ENCODE peak calls at places on chromosomes 2 and 18, in ten cellular contexts. Y is Calu3, S is GM23338, Q is H9, V is type B pancreatic cell, Z is sigmoid colon, R is astrocyte, U is OCI-LY7, I is mucosa of descending colon, N is GM13977. H is an unnamed sample.

GRCh38 chr2:138601438-138602165 is 100.0 kb downstream of the SPOPL start:
- DNase-seq in U (no peak), I (no peak), Y (no peak), Q (no peak), Z (no peak), V (no peak), R (peak; percentile 12), N (no peak), S (no peak), H (no peak)

GRCh38 chr18:55477537-55478300 is 110.3 kb downstream of the TCF4 start:
- DNase-seq in Y (peak; percentile 10), N (peak; percentile 37), I (no peak), R (peak; percentile 72), S (no peak), U (peak; percentile 42), Z (no peak), Q (no peak), V (no peak), H (peak; percentile 61)

GRCh38 chr2:120654383-120655134 is 81.1 kb upstream of the GLI2 start:
- DNase-seq in Z (no peak), Q (peak; percentile 87), U (no peak), N (no peak), R (no peak), Y (no peak), V (peak; percentile 65), I (no peak), S (peak; percentile 91), H (no peak)

GRCh38 chr2:65199891-65200290 is 27.7 kb upstream of the ACTR2 start:
- DNase-seq in Q (no peak), S (no peak), N (no peak), Y (no peak), I (no peak), V (no peak), Z (no peak), U (no peak), R (peak; percentile 60), H (no peak)

GRCh38 chr18:9055185-9055584 is 47.3 kb upstream of the NDUFV2 start:
- DNase-seq in Y (no peak), R (peak; percentile 90), N (peak; percentile 46), I (no peak), V (no peak), U (no peak), S (no peak), Z (no peak), Q (no peak), H (peak; percentile 90)

GRCh38 chr18:8895987-8896619 is 190.7 kb downstream of the MTCL1 start:
- DNase-seq in U (no peak), Z (no peak), V (no peak), N (no peak), Q (no peak), R (peak; percentile 86), I (no peak), Y (no peak), S (no peak), H (peak; percentile 36)

GRCh38 chr2:179805001-179805400 is 56.4 kb downstream of the ZNF385B start:
- DNase-seq in Y (no peak), U (no peak), S (no peak), N (no peak), I (no peak), Z (no peak), V (no peak), R (no peak), Q (no peak), H (no peak)

GRCh38 chr2:48170281-48170680 is 264.0 kb upstream of the FBXO11 start:
- DNase-seq in S (no peak), Q (no peak), U (no peak), I (no peak), Z (no peak), Y (no peak), R (no peak), N (no peak), V (no peak), H (no peak)

GRCh38 chr2:238026953-238027505 is 33.8 kb upstream of the SCLY start:
- DNase-seq in Z (no peak), U (no peak), V (no peak), S (no peak), Y (no peak), Q (no peak), N (no peak), I (no peak), R (peak; percentile 46), H (no peak)

GRCh38 chr2:231781798-231782726 is 980 bp upstream of the PDE6D start:
- DNase-seq in R (peak; percentile 53), V (no peak), Z (no peak), U (peak; percentile 60), Y (peak; percentile 12), Q (no peak), I (no peak), N (no peak), S (peak; percentile 29), H (peak; percentile 61)

GRCh38 chr2:127014630-127015029 is 92.3 kb downstream of the BIN1 start:
- DNase-seq in U (no peak), Z (no peak), R (peak; percentile 81), N (no peak), I (no peak), V (no peak), S (no peak), Q (no peak), Y (no peak), H (peak; percentile 92)

GRCh38 chr2:62038980-62039771 is 133.7 kb downstream of the COMMD1 start:
- DNase-seq in Q (no peak), S (no peak), R (peak; percentile 67), Y (no peak), V (no peak), I (no peak), U (peak; percentile 94), Z (no peak), N (peak; percentile 88), H (peak; percentile 66)

GRCh38 chr2:5798083-5798482 is 105.9 kb downstream of the SOX11 start:
- DNase-seq in Q (no peak), N (no peak), S (no peak), I (no peak), Z (no peak), Y (no peak), U (no peak), V (no peak), R (peak; percentile 78), H (no peak)

GRCh38 chr2:75432761-75433361 is 127.9 kb downstream of the EVA1A start:
- DNase-seq in Z (no peak), R (peak; percentile 79), U (peak; percentile 44), S (peak; percentile 21), I (no peak), N (peak; percentile 36), Y (no peak), Q (peak; percentile 30), V (no peak), H (no peak)

GRCh38 chr2:209960676-209961630 is 41.5 kb upstream of the RPE start:
- DNase-seq in Y (peak; percentile 60), N (peak; percentile 44), U (peak; percentile 63), I (no peak), R (peak; percentile 47), V (no peak), Q (peak; percentile 73), S (peak; percentile 94), Z (no peak), H (peak; percentile 73)

GRCh38 chr2:73163522-73164367 is 38.6 kb upstream of the NOTO start:
- DNase-seq in N (peak; percentile 83), Z (peak; percentile 79), V (peak; percentile 83), Y (peak; percentile 80), U (peak; percentile 53), R (peak; percentile 47), Q (peak; percentile 86), S (peak; percentile 90), I (no peak), H (peak; percentile 72)

DNA sequence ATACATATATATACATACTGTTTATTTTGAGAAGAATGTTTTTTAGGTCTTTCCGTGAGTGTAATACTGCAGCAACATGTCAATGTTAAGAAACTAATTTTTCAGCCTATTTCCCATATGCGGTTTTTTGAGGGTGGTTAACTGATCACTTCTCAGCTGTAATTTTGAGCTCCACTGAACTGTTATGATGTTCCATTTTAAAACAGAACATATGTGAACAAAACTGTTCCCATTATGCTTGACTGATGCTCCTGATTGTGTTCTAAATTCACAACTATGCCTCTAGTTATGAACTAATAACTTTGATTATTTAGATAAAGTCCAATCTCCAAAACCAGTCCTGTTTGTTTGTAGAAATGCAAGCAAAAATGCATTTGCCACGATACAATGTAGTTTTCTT is 511.2 kb upstream of the FSIP2 start:
- DNase-seq in Z (no peak), I (no peak), Q (no peak), Y (no peak), R (no peak), U (no peak), N (no peak), S (no peak), V (no peak), H (no peak)
- TF ChIP-seq CTCF in Z (no peak), I (no peak), Q (no peak), Y (no peak), R (no peak), U (no peak), N (no peak), S (no peak), V (no peak), H (no peak)

DNA sequence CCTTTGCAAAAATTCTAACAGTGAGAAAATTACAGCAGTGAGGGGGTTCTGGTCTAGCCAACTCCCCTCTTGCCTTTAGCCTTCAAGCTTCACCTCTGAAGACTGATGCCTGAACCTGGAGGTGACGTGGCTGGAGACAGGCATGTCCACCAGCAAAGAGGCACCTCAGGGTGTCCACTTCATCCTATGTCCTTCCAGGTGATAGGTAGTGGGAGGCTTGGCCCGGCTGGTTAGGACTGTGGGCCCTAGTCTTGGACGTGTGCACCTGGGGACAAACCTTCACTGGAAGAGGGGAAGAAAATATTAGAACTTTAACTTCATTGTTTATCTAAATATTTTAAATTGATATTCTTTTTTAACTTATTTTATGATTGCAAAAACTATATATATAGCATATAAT is 35.5 kb upstream of the EDAR start:
- DNase-seq in S (no peak), N (no peak), I (no peak), Z (no peak), U (no peak), Y (no peak), V (no peak), R (no peak), Q (no peak), H (no peak)
- TF ChIP-seq CTCF in S (no peak), N (no peak), I (no peak), Z (no peak), U (no peak), Y (no peak), V (no peak), R (no peak), Q (no peak), H (no peak)

DNA sequence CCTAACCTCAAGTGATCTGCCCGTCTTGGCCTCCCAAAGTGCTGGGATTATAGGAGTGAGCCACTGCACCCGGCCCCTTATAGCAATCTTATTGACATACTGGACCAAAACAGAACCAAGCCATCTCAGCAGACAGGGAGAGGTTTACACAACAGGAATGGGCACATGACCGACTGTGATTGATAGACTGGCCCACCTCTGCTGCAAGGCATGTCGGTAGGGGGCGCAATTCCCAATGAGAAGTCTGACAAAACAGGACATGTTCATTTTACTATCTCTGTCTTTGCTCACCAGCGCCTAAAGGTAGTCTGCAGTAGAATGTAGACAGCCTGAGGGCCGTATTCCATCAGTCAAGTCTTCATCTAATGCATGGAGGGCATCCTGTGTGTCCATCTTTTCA is 2.0 kb downstream of the LYPD6B start:
- DNase-seq in Q (peak; percentile 75), S (peak; percentile 89), V (no peak), I (no peak), N (peak; percentile 74), U (peak; percentile 68), Y (peak; percentile 47), R (no peak), Z (no peak), H (peak; percentile 56)
- TF ChIP-seq CTCF in Q (peak; percentile 87), S (peak; percentile 93), V (peak; percentile 68), I (no peak), N (peak; percentile 75), U (peak; percentile 85), Y (peak; percentile 21), R (peak; percentile 32), Z (no peak), H (peak; percentile 39)

GRCh38 chr2:197804758-197805597 is 585 bp downstream of the PLCL1 start:
- DNase-seq in Z (peak; percentile 80), Y (peak; percentile 44), I (peak; percentile 62), R (no peak), U (peak; percentile 7), S (peak; percentile 57), V (peak; percentile 76), N (peak; percentile 47), Q (peak; percentile 34), H (no peak)
- TF ChIP-seq CTCF in Z (no peak), Y (no peak), I (no peak), R (no peak), U (peak; percentile 19), S (no peak), V (peak; percentile 47), N (no peak), Q (no peak), H (no peak)